ENCODE peak calls at places on chromosomes 11 and 22, in seven cellular contexts. O is AG04450, T is BE2C, P is colonic mucosa, G is endothelial cell, J is A549, A is cardiac muscle cell. K is an unnamed sample.

GRCh38 chr22:37784829-37785495 is 22.8 kb upstream of the GCAT start:
- DNase-seq in J (no peak), P (peak; percentile 86), A (no peak), O (no peak), G (no peak), T (no peak), K (peak; percentile 61)

GRCh38 chr11:112886707-112887370 is 74.4 kb upstream of the NCAM1 start:
- DNase-seq in O (no peak), P (no peak), G (no peak), J (no peak), T (peak; percentile 18), A (no peak), K (no peak)

GRCh38 chr22:21051145-21051835 is 5.5 kb downstream of the LRRC74B start:
- DNase-seq in O (no peak), P (no peak), J (no peak), G (no peak), A (no peak), T (no peak), K (no peak)

GRCh38 chr11:46529086-46529905 is 64.5 kb downstream of the AMBRA1 start:
- DNase-seq in G (peak; percentile 74), A (peak; percentile 81), J (peak; percentile 89), T (peak; percentile 66), O (no peak), P (peak; percentile 77), K (peak; percentile 56)

GRCh38 chr11:63666874-63667273 is 4.3 kb downstream of the ATL3 start:
- DNase-seq in G (no peak), J (no peak), A (no peak), P (no peak), O (peak; percentile 74), T (no peak), K (peak; percentile 52)

GRCh38 chr11:14500181-14500651 is 605 bp upstream of the COPB1 start:
- DNase-seq in T (peak; percentile 13), A (peak; percentile 42), J (peak; percentile 31), P (peak; percentile 74), G (peak; percentile 16), O (no peak), K (peak; percentile 61)

GRCh38 chr11:64444838-64445441 is 86.0 kb downstream of the RPS6KA4 start:
- DNase-seq in G (no peak), J (peak; percentile 45), A (no peak), O (no peak), T (peak; percentile 18), P (no peak), K (peak; percentile 25)

GRCh38 chr11:6319879-6320410 is 356 bp downstream of the CAVIN3 start:
- DNase-seq in T (no peak), A (peak; percentile 74), G (peak; percentile 62), O (peak; percentile 82), J (peak; percentile 83), P (peak; percentile 90), K (peak; percentile 95)

GRCh38 chr11:63480039-63480438 is 10.9 kb downstream of the PLAAT5 start:
- DNase-seq in J (no peak), G (no peak), A (no peak), O (no peak), T (no peak), P (no peak), K (no peak)

GRCh38 chr11:65382036-65382803 is at the start of gene SLC25A45:
- DNase-seq in T (peak; percentile 88), P (peak; percentile 93), G (peak; percentile 81), J (peak; percentile 78), A (peak; percentile 86), O (peak; percentile 97), K (peak; percentile 99)

GRCh38 chr22:25564979-25565677 is 653 bp downstream of the GRK3 start:
- DNase-seq in A (no peak), P (peak; percentile 26), G (no peak), J (peak; percentile 3), O (no peak), T (peak; percentile 83), K (peak; percentile 14)

GRCh38 chr11:69708731-69709401 is 5.0 kb upstream of the FGF19 start:
- DNase-seq in P (no peak), T (no peak), A (peak; percentile 42), G (no peak), O (no peak), J (no peak), K (no peak)

GRCh38 chr11:113023228-113023627 is 62.0 kb downstream of the NCAM1 start:
- DNase-seq in J (no peak), O (no peak), T (no peak), P (no peak), G (no peak), A (no peak), K (peak; percentile 31)

GRCh38 chr11:16000065-16000464 is 356.3 kb downstream of the SOX6 start:
- DNase-seq in O (peak; percentile 38), P (no peak), G (no peak), A (no peak), J (no peak), T (no peak), K (peak; percentile 23)

DNA sequence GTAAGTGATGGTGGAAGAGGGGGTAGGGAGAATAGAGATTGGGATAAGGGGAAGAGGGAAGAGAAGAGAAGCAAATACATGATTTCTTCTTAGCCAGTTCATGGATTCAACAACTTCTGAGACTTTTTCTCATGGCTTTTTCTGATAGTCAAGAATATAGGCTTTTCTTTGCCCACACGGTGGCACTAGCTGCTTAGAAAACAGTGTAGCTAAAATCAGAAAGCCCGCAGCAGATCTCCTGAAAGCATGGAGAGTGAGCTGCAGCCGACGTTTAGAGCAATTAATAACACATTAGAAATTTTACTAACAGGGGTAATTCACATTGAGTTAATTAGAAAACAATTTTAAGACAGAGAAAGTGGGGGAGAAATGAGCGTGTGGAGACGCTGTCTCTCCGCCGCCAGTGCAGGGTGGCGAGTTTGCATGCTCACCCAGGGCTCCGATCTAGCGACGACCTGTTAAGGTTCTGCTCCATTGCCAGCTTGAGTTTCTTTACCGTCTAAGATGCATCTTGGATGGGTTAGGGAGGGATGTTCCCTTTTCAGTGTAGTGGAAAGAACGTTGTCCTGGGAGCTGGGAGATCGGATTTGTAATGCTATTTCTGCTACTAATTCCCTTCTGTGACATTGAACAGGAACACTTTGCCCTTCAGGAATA is 3.3 kb upstream of the RAG1 start:
- DNase-seq in T (peak; percentile 53), O (peak; percentile 11), J (peak; percentile 15), P (peak; percentile 50), A (peak; percentile 79), G (peak; percentile 44), K (peak; percentile 71)
- TF ChIP-seq CTCF in T (peak; percentile 66), O (peak; percentile 76), J (peak; percentile 88), P (peak; percentile 53), A (peak; percentile 75), G (peak; percentile 54), K (peak; percentile 61)

GRCh38 chr11:35487532-35488078 is 37.8 kb downstream of the PAMR1 start:
- DNase-seq in A (peak; percentile 62), J (no peak), P (peak; percentile 36), G (peak; percentile 68), T (peak; percentile 54), O (no peak), K (peak; percentile 43)
- TF ChIP-seq CTCF in A (peak; percentile 66), J (peak; percentile 60), P (no peak), G (peak; percentile 42), T (peak; percentile 54), O (peak; percentile 56), K (peak; percentile 36)

DNA sequence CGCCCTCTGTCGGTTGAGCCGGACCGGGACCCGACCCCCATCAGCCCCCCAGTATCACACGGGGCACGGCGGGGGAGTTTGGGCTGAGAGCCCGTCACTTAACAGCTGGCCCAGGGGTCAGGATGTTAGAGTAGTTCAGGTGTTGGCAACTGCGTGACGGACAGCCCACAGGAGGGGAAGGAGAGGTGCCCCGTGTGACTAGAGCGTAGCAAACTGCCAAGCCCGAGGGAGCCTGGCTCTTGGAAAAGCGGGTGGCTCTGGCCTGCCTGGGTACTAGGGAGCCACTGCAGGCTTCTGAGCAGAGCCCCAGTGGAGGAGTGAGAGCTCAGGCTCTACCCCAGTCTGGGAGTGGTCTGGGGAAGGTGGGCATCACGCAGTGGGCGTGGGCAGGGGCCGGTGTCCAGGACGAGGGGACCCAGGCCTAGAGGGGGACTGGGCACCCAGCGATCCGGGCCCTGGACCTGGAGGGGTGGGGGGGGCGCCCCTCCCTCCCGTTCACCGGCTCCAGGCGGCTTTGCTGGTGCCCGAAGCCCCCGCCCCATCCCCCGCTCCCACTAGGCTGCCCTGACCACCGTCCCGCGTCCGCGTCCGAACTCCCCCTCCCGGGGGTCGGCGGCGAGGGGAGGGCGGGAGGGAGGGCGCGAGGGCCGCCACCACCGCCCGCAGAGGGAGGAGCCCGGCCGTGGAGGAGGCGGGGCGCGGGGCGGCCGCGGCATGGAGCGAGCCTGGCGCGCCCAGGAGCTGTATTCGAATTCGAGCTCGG is 24.4 kb downstream of the SHANK3 start:
- DNase-seq in G (no peak), T (peak; percentile 19), O (no peak), J (peak; percentile 31), P (no peak), A (peak; percentile 72), K (no peak)
- TF ChIP-seq CTCF in G (peak; percentile 54), T (peak; percentile 41), O (peak; percentile 68), J (no peak), P (no peak), A (peak; percentile 73), K (peak; percentile 27)

DNA sequence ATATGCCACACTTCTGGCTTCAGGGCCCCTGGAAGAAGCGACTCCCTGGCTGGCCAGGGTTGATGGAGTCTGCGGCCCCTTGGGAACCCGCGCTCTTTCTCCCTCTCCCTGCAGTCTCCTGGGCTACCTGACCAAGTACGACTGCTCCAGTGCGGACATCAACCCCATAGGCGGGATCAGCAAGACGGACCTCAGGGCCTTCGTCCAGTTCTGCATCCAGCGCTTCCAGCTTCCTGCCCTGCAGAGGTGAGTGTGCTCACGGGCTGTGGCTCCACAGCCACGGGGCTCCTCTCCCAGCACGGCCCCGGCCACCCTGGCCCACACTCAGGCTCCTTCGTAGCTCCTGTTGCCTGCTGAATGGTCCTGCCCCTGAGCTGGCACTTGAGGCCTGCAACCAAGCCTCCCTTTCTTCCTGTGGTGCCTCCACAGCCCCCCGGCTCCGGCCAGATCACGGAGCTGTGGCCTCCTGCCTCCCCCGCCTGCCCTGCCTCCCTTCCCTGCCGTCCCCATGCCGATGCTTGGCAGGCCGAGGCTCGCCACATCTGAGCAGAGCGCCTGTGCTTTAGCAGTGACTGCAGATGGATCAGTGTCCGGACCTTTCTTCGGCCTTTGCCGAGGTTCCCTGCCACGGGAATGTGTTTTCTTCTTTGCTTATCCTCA is 36.2 kb upstream of the KRTAP5-7 start:
- DNase-seq in O (no peak), P (no peak), G (no peak), J (no peak), T (no peak), A (no peak), K (no peak)
- TF ChIP-seq CTCF in O (no peak), P (no peak), G (no peak), J (no peak), T (no peak), A (no peak), K (no peak)

DNA sequence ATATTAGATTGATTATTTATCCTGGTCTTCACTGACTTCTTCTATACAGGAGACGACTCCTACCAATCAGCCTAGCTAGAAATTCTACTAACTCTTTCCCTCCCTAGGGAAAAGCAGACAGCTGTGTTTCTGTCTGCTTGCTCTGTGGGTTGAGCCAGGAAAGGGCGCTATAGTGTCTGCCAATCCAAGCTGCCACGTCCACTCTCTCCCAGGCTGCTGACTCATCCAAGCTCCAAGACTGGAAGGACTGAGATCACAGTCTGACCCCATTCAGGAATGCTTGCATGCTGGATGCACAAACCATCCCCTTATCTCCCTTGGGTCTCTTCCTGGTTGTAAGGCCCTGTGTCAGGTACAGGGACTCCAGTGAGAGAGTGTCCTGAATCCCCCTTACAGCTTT is 955.6 kb downstream of the OPCML start:
- DNase-seq in A (no peak), J (no peak), G (no peak), O (peak; percentile 82), T (no peak), P (no peak), K (peak; percentile 68)
- TF ChIP-seq CTCF in A (no peak), J (no peak), G (no peak), O (no peak), T (no peak), P (no peak), K (no peak)

GRCh38 chr11:122743093-122743741 is 87.7 kb downstream of the UBASH3B start:
- DNase-seq in G (no peak), T (no peak), A (no peak), P (no peak), O (no peak), J (no peak), K (no peak)
- TF ChIP-seq CTCF in G (no peak), T (no peak), A (no peak), P (no peak), O (no peak), J (no peak), K (no peak)